ENCODE peak calls at places on chromosomes 1 and 21, in five cellular contexts. T is T-cell; X is GM10248; L is stimulated activated CD8-positive, alpha-beta memory T cell treated with anti-CD3 and anti-CD28 coated beads, Interleukin-15, amount 100 ng/mL, for 48 hours; J is effector CD4-positive, alpha-beta T cell. C is an unnamed sample.

GRCh38 chr1:219916257-219916656 is 12.1 kb downstream of the SLC30A10 start:
- DNase-seq in X (no peak), L (no peak), J (no peak), T (no peak), C (no peak)

GRCh38 chr21:26124421-26124833 is 46.1 kb downstream of the APP start:
- DNase-seq in L (no peak), J (no peak), T (no peak), X (no peak), C (no peak)

GRCh38 chr1:208988811-208989222 is 594.7 kb upstream of the CAMK1G start:
- DNase-seq in J (no peak), T (no peak), X (peak), L (no peak), C (no peak)

GRCh38 chr1:183368213-183369108 is 49.7 kb downstream of the NMNAT2 start:
- DNase-seq in J (no peak), X (no peak), L (no peak), T (no peak), C (no peak)

GRCh38 chr1:150009604-150010387 is 730 bp downstream of the OTUD7B start:
- DNase-seq in J (peak), L (peak), X (no peak), T (peak), C (peak)

GRCh38 chr1:203295796-203296195 is 9.5 kb upstream of the BTG2 start:
- DNase-seq in T (no peak), X (no peak), J (no peak), L (no peak), C (no peak)

GRCh38 chr1:235867903-235868469 is 1.3 kb upstream of the LYST start:
- DNase-seq in X (peak), T (peak), L (peak), J (peak), C (no peak)

GRCh38 chr1:4960782-4961475 is 306.5 kb downstream of the AJAP1 start:
- DNase-seq in T (no peak), X (no peak), J (no peak), L (no peak), C (no peak)

GRCh38 chr1:180151508-180151907 is 3.2 kb upstream of the QSOX1 start:
- DNase-seq in L (no peak), X (no peak), J (no peak), T (no peak), C (no peak)

GRCh38 chr1:206510371-206510770 is 3.0 kb downstream of the RASSF5 start:
- DNase-seq in X (no peak), L (no peak), J (no peak), T (no peak), C (no peak)

GRCh38 chr1:47388548-47389238 is 27.4 kb upstream of the FOXE3 start:
- DNase-seq in T (peak), X (peak), J (no peak), L (peak), C (no peak)

GRCh38 chr1:58324551-58324950 is 222.0 kb downstream of the OMA1 start:
- DNase-seq in J (no peak), L (no peak), T (peak), X (no peak), C (no peak)

GRCh38 chr1:107358611-107359342 is 217.9 kb downstream of the NTNG1 start:
- DNase-seq in X (no peak), T (no peak), L (no peak), J (no peak), C (no peak)

GRCh38 chr1:154666051-154666793 is 58.2 kb upstream of the ADAR start:
- DNase-seq in L (no peak), J (no peak), T (no peak), X (no peak), C (no peak)

GRCh38 chr1:172699111-172699510 is 40.2 kb downstream of the FASLG start:
- DNase-seq in X (peak), J (peak), T (peak), L (peak), C (no peak)

GRCh38 chr1:204072951-204073836 is at the start of gene SOX13:
- DNase-seq in X (no peak), J (no peak), T (no peak), L (peak), C (peak)

GRCh38 chr1:204438628-204439027 is 27.0 kb upstream of the PPP1R15B start:
- DNase-seq in X (no peak), T (no peak), J (no peak), L (no peak), C (no peak)

GRCh38 chr1:6134206-6134605 is 45.9 kb downstream of the CHD5 start:
- DNase-seq in J (no peak), L (no peak), T (no peak), X (no peak), C (no peak)

GRCh38 chr1:24886241-24886640 is 43.8 kb downstream of the RUNX3 start:
- DNase-seq in T (no peak), L (no peak), X (peak), J (no peak), C (peak)

GRCh38 chr1:179883040-179883501 is 986 bp downstream of the TOR1AIP1 start:
- DNase-seq in X (peak), T (peak), L (no peak), J (no peak), C (no peak)

GRCh38 chr21:34612056-34612455 is 2.9 kb downstream of the RCAN1 start:
- DNase-seq in J (no peak), X (no peak), L (no peak), T (no peak), C (no peak)

GRCh38 chr1:202987922-202988583 is 19.1 kb upstream of the TMEM183A start:
- DNase-seq in L (no peak), T (no peak), X (no peak), J (no peak), C (no peak)